ENCODE peak calls at places on chromosomes 11 and 22, in seven cellular contexts. C, B, A, Q, E, X and D are unnamed samples.

GRCh38 chr11:92711913-92712312 is 257.5 kb upstream of the MTNR1B start:
- DNase-seq in C (no peak), B (no peak), A (no peak), Q (no peak), E (no peak), X (no peak), D (no peak)

GRCh38 chr11:47233989-47234668 is 14.5 kb downstream of the ACP2 start:
- DNase-seq in C (no peak), B (peak; percentile 24), A (peak; percentile 76), Q (peak; percentile 59), E (no peak), X (no peak), D (no peak)

GRCh38 chr11:112809429-112809828 is 151.8 kb upstream of the NCAM1 start:
- DNase-seq in C (no peak), B (no peak), A (no peak), Q (no peak), E (no peak), X (no peak), D (no peak)

GRCh38 chr11:27173545-27173944 is 132.9 kb downstream of the BBOX1 start:
- DNase-seq in C (no peak), B (no peak), A (no peak), Q (no peak), E (no peak), X (no peak), D (no peak)

GRCh38 chr11:57432714-57433163 is 5.8 kb upstream of the SLC43A3 start:
- DNase-seq in C (no peak), B (peak; percentile 44), A (no peak), Q (no peak), E (no peak), X (no peak), D (no peak)

GRCh38 chr11:44493929-44494328 is 71.5 kb upstream of the CD82 start:
- DNase-seq in C (no peak), B (no peak), A (no peak), Q (no peak), E (no peak), X (no peak), D (no peak)

GRCh38 chr22:38609371-38609770 is 39.4 kb upstream of the DMC1 start:
- DNase-seq in C (no peak), B (no peak), A (no peak), Q (no peak), E (no peak), X (no peak), D (no peak)

GRCh38 chr11:128928400-128928799 is 14.3 kb downstream of the TP53AIP1 start:
- DNase-seq in C (no peak), B (no peak), A (no peak), Q (no peak), E (no peak), X (peak; percentile 77), D (no peak)

GRCh38 chr22:17158568-17159503 is at the start of gene HDHD5:
- DNase-seq in C (peak; percentile 89), B (peak; percentile 96), A (peak; percentile 96), Q (peak; percentile 92), E (peak; percentile 91), X (peak; percentile 96), D (peak; percentile 90)

GRCh38 chr22:37457093-37457893 is 28.9 kb downstream of the MFNG start:
- DNase-seq in C (peak; percentile 97), B (peak; percentile 79), A (peak; percentile 97), Q (peak; percentile 81), E (no peak), X (peak; percentile 93), D (no peak)

GRCh38 chr11:112993808-112994207 is 32.6 kb downstream of the NCAM1 start:
- DNase-seq in C (no peak), B (no peak), A (no peak), Q (no peak), E (no peak), X (no peak), D (no peak)

GRCh38 chr22:24585927-24586546 is 6.8 kb downstream of the LRRC75B start:
- DNase-seq in C (no peak), B (no peak), A (no peak), Q (no peak), E (no peak), X (peak; percentile 52), D (no peak)

GRCh38 chr11:112364962-112365481 is 104.4 kb upstream of the PLET1 start:
- DNase-seq in C (no peak), B (no peak), A (no peak), Q (no peak), E (no peak), X (no peak), D (no peak)

GRCh38 chr11:13009921-13010736 is 1.0 kb downstream of the RASSF10 start:
- DNase-seq in C (peak; percentile 84), B (peak; percentile 53), A (peak; percentile 87), Q (no peak), E (no peak), X (no peak), D (peak; percentile 61)

GRCh38 chr11:65879622-65880021 is at the start of gene CTSW:
- DNase-seq in C (no peak), B (peak; percentile 63), A (no peak), Q (no peak), E (no peak), X (peak; percentile 86), D (no peak)

GRCh38 chr11:31106963-31107576 is 262.5 kb downstream of the DCDC1 start:
- DNase-seq in C (peak; percentile 88), B (no peak), A (peak; percentile 93), Q (peak; percentile 33), E (no peak), X (no peak), D (no peak)

GRCh38 chr11:117428856-117429229 is 101.2 kb downstream of the CEP164 start:
- DNase-seq in C (no peak), B (no peak), A (no peak), Q (no peak), E (no peak), X (no peak), D (no peak)
- TF ChIP-seq CTCF in C (peak; percentile 10), B (no peak), A (peak; percentile 40), Q (no peak), E (no peak), X (no peak), D (no peak)

DNA sequence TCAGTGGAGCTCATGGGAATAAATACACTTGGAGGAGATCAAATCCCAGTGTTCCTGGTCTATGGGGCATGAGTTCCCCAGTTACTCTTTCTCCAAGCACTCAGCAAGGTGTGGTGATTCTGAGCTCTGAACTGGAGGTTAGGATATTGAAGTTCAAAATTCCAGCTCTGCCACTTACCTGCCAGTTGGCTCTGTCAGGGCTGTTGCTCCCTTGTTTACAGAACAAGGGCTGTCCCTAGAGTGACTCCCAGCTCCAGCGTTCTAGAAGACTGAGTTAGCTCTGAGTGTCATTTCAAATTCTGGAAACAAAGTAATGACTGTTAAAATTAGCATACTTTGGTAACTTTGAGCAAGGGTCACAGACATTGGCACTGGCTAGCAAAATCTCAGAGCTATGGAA is 69.7 kb upstream of the ZBED5 start:
- DNase-seq in C (no peak), B (no peak), A (no peak), Q (no peak), E (no peak), X (no peak), D (no peak)
- H3K27ac ChIP-seq in C (no peak overlapping the region), B (no peak overlapping the region), A (no peak overlapping the region), Q (no peak overlapping the region), E (peak overlapping the region; percentile 59), X (no peak overlapping the region), D (no peak overlapping the region)

GRCh38 chr11:119116601-119117000 is 4.8 kb upstream of the HINFP start:
- DNase-seq in C (no peak), B (no peak), A (no peak), Q (no peak), E (peak; percentile 62), X (no peak), D (no peak)
- H3K4me3 ChIP-seq in C (no peak overlapping the region), B (no peak overlapping the region), A (no peak overlapping the region), Q (no peak overlapping the region), E (no peak overlapping the region), X (no peak overlapping the region), D (no peak overlapping the region)

GRCh38 chr11:102757823-102758549 is 22.4 kb downstream of the MMP10 start:
- DNase-seq in C (no peak), B (no peak), A (no peak), Q (no peak), E (no peak), X (no peak), D (no peak)

GRCh38 chr11:102749101-102749725 is 24.5 kb upstream of the MMP8 start:
- DNase-seq in C (no peak), B (no peak), A (no peak), Q (no peak), E (no peak), X (no peak), D (no peak)

GRCh38 chr11:102751673-102752072 is 26.9 kb upstream of the MMP8 start:
- DNase-seq in C (no peak), B (no peak), A (no peak), Q (no peak), E (no peak), X (no peak), D (no peak)

GRCh38 chr11:102753267-102753666 is 27.2 kb downstream of the MMP10 start:
- DNase-seq in C (no peak), B (no peak), A (no peak), Q (no peak), E (no peak), X (no peak), D (no peak)
- TF ChIP-seq CTCF in C (no peak), B (no peak), A (no peak), Q (no peak), E (no peak), X (no peak), D (no peak)